ENCODE peak calls at places on chromosomes 16 and 17, in nine cellular contexts. P is tibial nerve, K is AG04450, G is testis, Y is keratinocyte, W is prostate gland, J is osteoblast, C is aorta, H is GM23248. A is an unnamed sample. For H3K9me3, the result is how much of the 10 kb centered on the place peaks cover.

GRCh38 chr16:88685156-88686061 is 898 bp downstream of the SNAI3 start:
- DNase-seq in G (no peak), K (no peak), P (no peak), Y (no peak), C (peak), W (no peak), J (peak), H (peak), A (no peak)

GRCh38 chr17:80664217-80664780 is 119.7 kb downstream of the RPTOR start:
- DNase-seq in P (no peak), Y (no peak), H (peak), G (no peak), J (no peak), C (no peak), W (no peak), K (no peak), A (no peak)

GRCh38 chr16:8589293-8590160 is 784 bp downstream of the TMEM114 start:
- DNase-seq in P (no peak), Y (no peak), G (no peak), J (no peak), C (no peak), K (no peak), W (no peak), H (no peak), A (no peak)

GRCh38 chr17:31115168-31115567 is 20.4 kb downstream of the NF1 start:
- DNase-seq in G (no peak), K (no peak), W (no peak), Y (no peak), C (no peak), P (no peak), H (no peak), J (no peak), A (no peak)

GRCh38 chr17:2449486-2449885 is 48.6 kb upstream of the MNT start:
- DNase-seq in P (no peak), Y (no peak), J (no peak), C (no peak), G (no peak), K (no peak), W (no peak), H (peak), A (no peak)

GRCh38 chr17:74373838-74374606 is 6.7 kb downstream of the GPR142 start:
- DNase-seq in H (no peak), J (peak), Y (no peak), G (no peak), C (no peak), W (no peak), K (no peak), P (no peak), A (no peak)

GRCh38 chr17:34307110-34307509 is 12.1 kb upstream of the CCL8 start:
- DNase-seq in W (no peak), Y (no peak), H (peak), J (no peak), K (no peak), C (no peak), G (no peak), P (peak), A (peak)

GRCh38 chr16:75264999-75265910 is 13.8 kb upstream of the BCAR1 start:
- DNase-seq in W (peak), G (no peak), J (peak), H (peak), C (peak), P (no peak), Y (no peak), K (no peak), A (no peak)

GRCh38 chr16:66609139-66609510 is 4.6 kb downstream of the CMTM3 start:
- DNase-seq in J (peak), W (no peak), Y (no peak), P (no peak), H (no peak), C (no peak), K (no peak), G (no peak), A (no peak)

GRCh38 chr17:27906623-27907022 is 13.5 kb upstream of the LYRM9 start:
- DNase-seq in P (no peak), Y (no peak), C (no peak), H (no peak), W (no peak), K (no peak), G (no peak), J (no peak), A (no peak)

GRCh38 chr16:57956270-57956808 is 14.6 kb downstream of the CNGB1 start:
- DNase-seq in H (no peak), C (no peak), Y (no peak), G (no peak), W (no peak), J (peak), K (no peak), P (no peak), A (no peak)

GRCh38 chr16:5615868-5616642 is 518.5 kb upstream of the EEF2KMT start:
- DNase-seq in H (peak), W (no peak), K (no peak), C (peak), J (no peak), Y (no peak), P (peak), G (peak), A (peak)

GRCh38 chr17:82657926-82658325 is 9.7 kb upstream of the WDR45B start:
- DNase-seq in Y (no peak), C (peak), P (no peak), W (no peak), H (no peak), K (no peak), J (peak), G (no peak), A (no peak)

GRCh38 chr17:10197721-10198508 is 491 bp downstream of the GAS7 start:
- DNase-seq in W (no peak), K (no peak), G (peak), Y (no peak), J (no peak), C (peak), P (no peak), H (peak), A (no peak)

GRCh38 chr17:79298801-79299200 is 224.2 kb downstream of the ENGASE start:
- DNase-seq in J (no peak), W (no peak), H (no peak), Y (no peak), C (no peak), G (no peak), K (no peak), P (no peak), A (no peak)

DNA sequence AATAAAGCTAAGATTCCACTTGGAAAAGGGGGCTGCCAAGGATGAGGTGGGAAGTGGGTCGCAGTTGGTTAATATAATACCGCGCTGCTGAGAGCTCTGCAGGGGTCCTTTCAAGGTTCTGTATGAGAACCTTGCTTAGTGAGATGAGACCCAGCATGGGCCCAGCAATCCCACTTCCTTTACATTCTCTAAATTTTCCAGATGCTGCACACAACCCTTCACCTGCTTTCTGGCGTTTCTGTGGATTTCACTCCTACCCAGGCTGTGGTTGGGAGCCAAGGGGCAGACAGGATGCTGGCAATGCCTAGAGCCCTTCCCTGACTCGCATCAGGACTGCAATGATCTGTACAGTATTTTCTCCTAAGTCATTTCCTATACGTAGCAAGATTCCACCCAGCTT is 10.1 kb upstream of the PIPOX start:
- DNase-seq in Y (no peak), K (no peak), G (no peak), J (no peak), C (no peak), H (no peak), P (no peak), W (no peak), A (no peak)
- H3K4me3 ChIP-seq in Y (no peak), K (no peak), G (no peak), J (no peak), C (no peak), H (no peak), P (no peak), W (no peak), A (no peak)

GRCh38 chr16:35210681-35211433 is 1751.4 kb downstream of the TP53TG3F start:
- DNase-seq in C (no peak), W (no peak), K (no peak), P (no peak), J (no peak), G (no peak), H (no peak), Y (no peak), A (no peak)

GRCh38 chr16:35215287-35215686 is 1755.9 kb downstream of the TP53TG3F start:
- DNase-seq in K (no peak), G (no peak), H (peak), Y (no peak), W (no peak), P (no peak), J (no peak), C (no peak), A (no peak)

DNA sequence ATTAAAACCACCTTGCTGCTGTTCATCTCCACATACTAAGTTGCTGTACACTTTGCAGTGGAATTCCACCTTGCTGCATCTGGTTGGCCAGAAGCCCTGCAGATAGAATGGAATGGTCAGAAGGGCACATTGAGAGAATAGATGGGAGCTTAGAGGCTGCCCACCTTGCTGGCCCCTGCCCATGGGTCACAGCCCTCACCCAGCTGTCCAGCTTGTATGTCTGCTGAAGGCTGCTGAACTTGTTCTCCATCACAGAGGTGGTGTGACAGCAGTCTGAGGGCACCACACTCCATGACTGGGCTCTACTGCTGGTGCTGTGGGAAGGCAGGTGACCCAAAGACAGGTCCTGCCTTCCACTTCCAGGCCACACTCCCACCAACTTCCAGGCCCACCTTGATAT is 1755.4 kb downstream of the TP53TG3F start:
- DNase-seq in H (no peak), P (no peak), K (no peak), J (no peak), Y (no peak), W (no peak), C (no peak), G (no peak), A (no peak)
- H3K9me3 ChIP-seq in H (under half), P (under half), K (under half), J (under half), Y (under half), W (under half), C (under half), G (under half), A (under half)

DNA sequence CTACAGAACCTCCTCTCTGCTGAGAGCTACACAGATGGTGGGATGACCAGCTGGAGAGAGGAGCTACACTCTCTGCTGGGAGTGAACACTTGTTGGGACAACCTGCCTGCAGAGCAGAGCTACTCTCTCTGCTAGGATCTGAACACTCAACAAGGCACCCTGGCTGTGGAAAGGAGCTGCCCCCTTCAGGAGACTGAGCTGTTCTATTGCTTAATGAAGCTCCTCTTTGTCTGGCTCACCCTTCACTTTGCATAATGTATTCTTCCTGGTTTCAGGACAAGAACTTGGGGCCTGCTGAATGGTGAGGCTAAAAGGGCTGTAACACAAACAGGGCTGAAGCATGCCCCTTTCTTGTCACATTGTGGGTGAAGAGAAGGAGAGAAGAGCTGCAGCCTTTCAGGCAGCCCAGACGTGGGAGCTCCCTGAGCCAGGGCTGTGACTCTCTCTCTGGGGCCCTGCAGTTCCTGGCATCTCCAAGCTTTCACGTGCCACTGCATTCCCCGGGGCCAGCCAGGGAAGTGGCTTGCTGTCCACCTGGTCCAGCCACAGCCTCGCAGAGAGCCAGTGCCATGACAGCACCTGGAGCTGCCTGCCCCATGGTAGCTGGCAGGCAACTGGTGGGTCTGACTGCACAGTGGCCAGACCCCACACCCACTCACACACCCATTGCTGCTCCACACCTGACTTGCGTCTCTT is 272.8 kb upstream of the KCNJ16 start:
- DNase-seq in C (no peak), H (no peak), Y (no peak), J (no peak), P (no peak), K (no peak), W (no peak), G (no peak), A (no peak)
- H3K4me3 ChIP-seq in C (no peak), H (no peak), Y (no peak), J (no peak), P (no peak), K (no peak), W (no peak), G (no peak), A (no peak)

GRCh38 chr16:31764103-31764502 is 109.5 kb upstream of the ZNF267 start:
- DNase-seq in C (no peak), W (no peak), Y (no peak), G (no peak), K (no peak), J (no peak), H (no peak), P (no peak), A (no peak)

GRCh38 chr16:31767267-31767666 is 106.3 kb upstream of the ZNF267 start:
- DNase-seq in G (no peak), W (no peak), P (no peak), Y (no peak), K (no peak), J (no peak), C (no peak), H (no peak), A (no peak)
- H3K9me3 ChIP-seq in G (under half), W (under half), P (half or more), Y (under half), K (half or more), J (under half), C (under half), H (under half), A (under half)

GRCh38 chr17:72423718-72424117 is 302.9 kb downstream of the SOX9 start:
- DNase-seq in C (no peak), W (no peak), Y (no peak), H (no peak), K (no peak), P (no peak), J (no peak), G (no peak), A (no peak)
- H3K4me3 ChIP-seq in C (no peak), W (no peak), Y (no peak), H (no peak), K (no peak), P (no peak), J (no peak), G (no peak), A (no peak)

GRCh38 chr16:35629001-35629400 is 2169.6 kb downstream of the TP53TG3F start:
- DNase-seq in Y (no peak), J (no peak), C (no peak), P (no peak), H (no peak), G (no peak), K (no peak), W (no peak), A (no peak)
- H3K9me3 ChIP-seq in Y (under half), J (under half), C (under half), P (under half), H (under half), G (under half), K (under half), W (under half), A (under half)

DNA sequence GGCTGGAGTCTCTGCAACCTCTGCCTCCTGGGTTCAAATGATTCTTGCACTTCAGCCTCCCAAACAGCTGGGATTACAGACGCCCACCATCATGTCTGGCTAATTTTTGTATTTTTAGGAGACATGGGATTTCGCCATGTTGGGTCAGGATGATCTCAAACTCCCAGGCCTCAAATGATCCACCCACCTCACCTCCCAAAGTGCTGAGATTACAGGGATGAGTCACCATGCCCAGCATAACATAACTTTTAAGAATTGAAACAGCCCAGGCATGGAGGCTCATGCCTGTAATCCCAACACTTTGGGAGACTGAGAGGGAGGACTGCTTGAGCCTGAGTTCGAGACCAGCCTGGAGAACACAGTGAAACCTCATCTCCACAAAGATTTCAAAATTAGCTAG is 2.5 kb downstream of the RSL1D1 start:
- DNase-seq in Y (no peak), H (peak), J (no peak), P (no peak), G (no peak), C (no peak), K (no peak), W (no peak), A (no peak)
- H3K4me3 ChIP-seq in Y (no peak), H (no peak), J (no peak), P (no peak), G (no peak), C (no peak), K (no peak), W (no peak), A (no peak)

DNA sequence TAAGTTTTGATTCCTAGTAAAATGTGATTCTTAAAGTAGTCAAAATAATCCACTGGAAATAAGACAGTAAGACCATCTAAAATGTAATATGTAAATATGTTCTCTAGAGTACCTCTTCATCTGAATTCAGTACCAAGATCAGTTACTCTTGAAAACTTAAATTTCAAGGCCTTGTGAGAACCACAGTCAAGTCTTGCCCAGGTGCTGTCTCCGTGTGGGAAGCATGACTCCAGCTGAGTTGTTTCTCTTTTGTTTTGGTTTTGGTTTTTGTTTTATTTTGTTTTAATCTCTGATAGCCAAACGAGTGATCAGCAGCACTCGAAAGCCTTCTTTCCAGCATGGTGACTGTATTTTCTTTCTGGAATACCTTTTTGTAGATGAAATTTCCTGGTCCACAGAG is 907.0 kb downstream of the KCNJ18 start:
- DNase-seq in J (no peak), P (no peak), H (no peak), C (no peak), G (no peak), Y (no peak), K (no peak), W (no peak), A (no peak)
- H3K9me3 ChIP-seq in J (under half), P (under half), H (under half), C (under half), G (under half), Y (under half), K (under half), W (under half), A (under half)

A was measured in lung.